ENCODE peak calls at places on chromosomes 13 and 19, in eight cellular contexts. X is tibial nerve, I is IMR-90, Q is ovary, K is H1, U is body of pancreas, V is HCT116, P is lower leg skin. G is an unnamed sample.

GRCh38 chr19:29872224-29872731 is 60.5 kb downstream of the CCNE1 start:
- DNase-seq in P (no peak), Q (no peak), U (no peak), K (peak; percentile 69), X (no peak), V (no peak), I (no peak), G (no peak)

GRCh38 chr13:21231426-21231945 is 55.0 kb downstream of the MRPL57 start:
- DNase-seq in I (no peak), P (no peak), V (no peak), U (no peak), K (no peak), X (no peak), Q (no peak), G (no peak)

GRCh38 chr19:8209111-8209964 is at the start of gene CERS4:
- DNase-seq in K (peak; percentile 92), I (peak; percentile 20), X (peak; percentile 48), V (no peak), Q (peak; percentile 79), P (peak; percentile 94), U (peak; percentile 86), G (peak; percentile 96)

GRCh38 chr13:109789262-109789661 is 2.9 kb upstream of the IRS2 start:
- DNase-seq in Q (no peak), X (no peak), K (no peak), U (no peak), V (no peak), I (no peak), P (no peak), G (peak; percentile 31)

GRCh38 chr13:101492251-101492910 is 39.9 kb downstream of the ITGBL1 start:
- DNase-seq in Q (no peak), U (no peak), X (no peak), I (peak; percentile 19), V (no peak), P (no peak), K (no peak), G (no peak)

GRCh38 chr13:99996177-99996705 is 14.7 kb downstream of the ZIC2 start:
- DNase-seq in K (no peak), X (no peak), V (no peak), U (no peak), Q (no peak), P (no peak), I (no peak), G (no peak)

GRCh38 chr19:18496167-18496979 is 25.5 kb downstream of the ELL start:
- DNase-seq in I (peak; percentile 80), P (no peak), X (no peak), K (no peak), Q (no peak), U (peak; percentile 78), V (no peak), G (peak; percentile 89)

GRCh38 chr13:52652980-52653303 is 306 bp downstream of the SUGT1 start:
- DNase-seq in K (no peak), P (no peak), Q (no peak), I (no peak), V (no peak), U (no peak), X (no peak), G (no peak)

GRCh38 chr13:34254366-34254765 is 436.4 kb downstream of the RFC3 start:
- DNase-seq in I (no peak), U (no peak), K (no peak), X (no peak), V (no peak), P (no peak), Q (no peak), G (no peak)

GRCh38 chr13:90396266-90396665 is 951.2 kb upstream of the MIR17HG start:
- DNase-seq in Q (no peak), V (no peak), X (no peak), U (no peak), I (no peak), K (no peak), P (no peak), G (no peak)

GRCh38 chr19:50406156-50406820 is 12.4 kb upstream of the SPIB start:
- DNase-seq in X (no peak), Q (no peak), I (no peak), K (no peak), V (no peak), P (no peak), U (no peak), G (no peak)

GRCh38 chr19:48053076-48053475 is 9.2 kb upstream of the CABP5 start:
- DNase-seq in V (no peak), U (no peak), X (no peak), K (no peak), P (no peak), Q (no peak), I (no peak), G (no peak)

GRCh38 chr19:7679017-7679720 is 1.5 kb upstream of the TRAPPC5 start:
- DNase-seq in I (no peak), K (no peak), U (no peak), X (no peak), P (no peak), Q (no peak), V (no peak), G (peak; percentile 53)

GRCh38 chr13:25494708-25495411 is 123.1 kb downstream of the ATP8A2 start:
- DNase-seq in I (no peak), U (no peak), K (no peak), X (no peak), Q (no peak), V (no peak), P (no peak), G (no peak)

GRCh38 chr13:34523401-34523800 is 418.7 kb upstream of the NBEA start:
- DNase-seq in Q (no peak), U (no peak), I (no peak), K (no peak), V (no peak), P (no peak), X (no peak), G (no peak)

GRCh38 chr19:35451278-35452096 is 3.4 kb downstream of the FFAR2 start:
- DNase-seq in I (no peak), K (no peak), X (no peak), Q (no peak), P (no peak), U (no peak), V (no peak), G (no peak)

GRCh38 chr13:98089246-98089645 is 53.6 kb upstream of the FARP1 start:
- DNase-seq in U (no peak), Q (no peak), K (no peak), P (no peak), V (no peak), X (no peak), I (peak; percentile 76), G (no peak)

GRCh38 chr19:12884627-12884925 is 2.4 kb downstream of the KLF1 start:
- DNase-seq in U (no peak), P (no peak), K (no peak), X (no peak), Q (no peak), I (no peak), V (no peak), G (no peak)

GRCh38 chr19:12884202-12884601 is 2.8 kb downstream of the KLF1 start:
- DNase-seq in U (no peak), I (no peak), P (no peak), Q (no peak), K (no peak), V (no peak), X (no peak), G (no peak)

GRCh38 chr19:12884926-12885748 is 1.9 kb downstream of the KLF1 start:
- DNase-seq in U (peak; percentile 91), P (peak; percentile 94), I (peak; percentile 28), X (no peak), K (peak; percentile 99), Q (no peak), V (no peak), G (peak; percentile 82)

GRCh38 chr19:12886943-12887747 is at the start of gene KLF1:
- DNase-seq in U (no peak), Q (no peak), I (no peak), K (no peak), V (no peak), P (no peak), X (no peak), G (no peak)

DNA sequence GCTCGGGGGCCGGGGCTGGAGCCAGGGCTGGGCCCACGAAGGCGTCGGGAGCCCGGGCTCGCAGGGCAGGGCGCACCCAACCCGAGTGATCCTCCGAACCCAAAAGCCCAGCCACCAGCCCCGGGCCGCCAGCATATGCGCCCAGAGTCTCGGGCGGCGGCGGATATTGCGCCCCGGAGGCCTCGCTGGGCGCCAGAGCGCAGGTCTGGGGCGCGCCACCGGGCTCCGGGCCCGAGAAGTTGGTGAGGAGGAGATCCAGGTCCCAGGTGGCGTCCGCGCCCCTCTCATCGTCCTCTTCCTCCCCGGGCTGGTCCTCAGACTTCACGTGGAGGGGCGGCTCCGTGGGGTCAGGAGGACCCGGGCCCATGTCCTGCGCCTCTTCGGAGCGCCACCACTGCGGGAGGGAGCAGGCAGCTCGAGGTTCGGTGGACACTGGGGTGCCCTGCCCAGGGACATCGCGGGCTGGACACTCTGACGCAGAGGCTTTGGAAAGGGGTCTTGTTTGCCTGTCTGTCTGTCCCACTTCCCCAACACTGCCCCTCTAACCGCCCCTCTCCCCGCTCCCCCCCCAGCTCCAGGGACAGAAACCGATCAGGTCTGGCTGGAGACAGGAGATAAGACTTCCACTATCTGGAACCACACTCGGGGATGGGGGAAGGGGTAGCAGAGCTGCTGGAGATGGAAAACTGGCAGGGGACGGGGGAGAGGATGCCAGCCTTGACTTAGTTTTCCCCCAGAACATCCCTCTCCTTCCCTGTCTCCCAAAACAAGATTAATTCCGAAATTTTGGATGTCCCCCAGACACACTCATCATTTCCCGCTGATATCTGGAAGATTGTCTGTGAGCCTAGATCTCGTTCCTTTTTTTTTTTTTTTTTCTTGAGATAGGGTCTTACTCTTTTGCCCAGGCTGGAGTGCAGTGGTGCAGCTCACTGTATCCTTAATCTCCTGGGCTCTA is 973 bp downstream of the KLF1 start:
- DNase-seq in I (no peak), P (no peak), X (no peak), V (no peak), K (peak; percentile 62), Q (no peak), U (no peak), G (no peak)
- H3K4me3 ChIP-seq in I (peak overlapping the region; percentile 32), P (no peak overlapping the region), X (peak overlapping the region; percentile 42), V (no peak overlapping the region), K (peak overlapping the region; percentile 77), Q (no peak overlapping the region), U (peak overlapping the region; percentile 37), G (no peak overlapping the region)

GRCh38 chr13:51451467-51452390 is 1.1 kb downstream of the INTS6 start:
- DNase-seq in K (peak; percentile 77), U (peak; percentile 84), I (peak; percentile 57), Q (peak; percentile 74), V (peak; percentile 36), X (peak; percentile 62), P (peak; percentile 95), G (peak; percentile 88)
- TF ChIP-seq POLR2A in K (peak; percentile 63), U (peak; percentile 88), I (peak; percentile 10), Q (no peak), V (no peak), X (no peak), P (no peak), G (peak; percentile 53)

DNA sequence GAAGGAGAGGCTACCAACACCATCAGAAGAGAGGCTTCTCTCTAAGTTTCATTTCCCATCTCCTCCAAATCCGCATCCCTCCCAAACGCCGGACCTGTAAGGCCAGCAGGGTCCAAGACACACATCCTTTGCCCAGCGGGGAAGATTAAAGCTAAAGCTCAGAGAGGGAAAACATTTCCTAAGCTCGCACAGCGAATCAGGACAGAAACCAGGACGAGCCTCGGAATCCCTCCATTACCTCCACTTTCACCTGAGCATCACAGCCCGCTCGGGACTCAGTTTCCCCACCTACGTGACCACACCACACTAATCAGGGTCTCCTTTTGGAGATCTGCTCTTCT is 711 bp upstream of the FOSB start:
- DNase-seq in K (no peak), P (no peak), I (no peak), X (no peak), U (no peak), V (no peak), Q (no peak), G (no peak)
- H3K4me3 ChIP-seq in K (peak overlapping the region; percentile 70), P (peak overlapping the region; percentile 30), I (peak overlapping the region; percentile 62), X (peak overlapping the region; percentile 70), U (no peak overlapping the region), V (peak overlapping the region; percentile 57), Q (peak overlapping the region; percentile 53), G (peak overlapping the region; percentile 28)

GRCh38 chr19:2495130-2495641 is 19.3 kb downstream of the GADD45B start:
- DNase-seq in I (peak; percentile 40), X (peak; percentile 53), Q (peak; percentile 69), P (peak; percentile 96), V (no peak), U (peak; percentile 88), K (no peak), G (no peak)
- TF ChIP-seq POLR2A in I (peak; percentile 47), X (no peak), Q (no peak), P (no peak), V (no peak), U (peak; percentile 54), K (no peak), G (no peak)